ENCODE peak calls at places on chromosomes 7 and 10, in four cellular contexts. B, F, J and X are unnamed samples.

GRCh38 chr7:6622129-6622710 is 6.8 kb downstream of the ZNF853 start:
- DNase-seq in B (no peak), J (no peak), F (no peak), X (no peak)

GRCh38 chr7:28695300-28696261 is 262.5 kb downstream of the TRIL start:
- DNase-seq in B (no peak), J (no peak), F (no peak), X (no peak)

GRCh38 chr7:85897967-85898366 is 711.1 kb upstream of the SEMA3D start:
- DNase-seq in J (no peak), B (no peak), F (no peak), X (no peak)

GRCh38 chr7:121473645-121474300 is 77.7 kb upstream of the FAM3C start:
- DNase-seq in J (no peak), F (no peak), B (no peak), X (no peak)

GRCh38 chr7:34011711-34012110 is 106.4 kb downstream of the BMPER start:
- DNase-seq in B (peak; percentile 76), J (no peak), F (no peak), X (no peak)

GRCh38 chr10:101995451-101996063 is 60.4 kb downstream of the ARMH3 start:
- DNase-seq in J (no peak), F (no peak), B (peak; percentile 24), X (no peak)

GRCh38 chr7:138564365-138564764 is 104.3 kb downstream of the TRIM24 start:
- DNase-seq in J (no peak), F (no peak), B (no peak), X (no peak)

GRCh38 chr10:45513586-45513985 is 139.6 kb downstream of the ALOX5 start:
- DNase-seq in B (no peak), J (no peak), F (no peak), X (no peak)

GRCh38 chr10:62554632-62555199 is 180.5 kb downstream of the ZNF365 start:
- DNase-seq in F (no peak), J (no peak), B (peak; percentile 86), X (peak; percentile 50)

GRCh38 chr10:36236341-36236740 is 594.2 kb upstream of the FZD8 start:
- DNase-seq in B (no peak), J (no peak), F (no peak), X (no peak)

GRCh38 chr10:2572611-2573010 is 494.7 kb upstream of the PFKP start:
- DNase-seq in J (no peak), F (no peak), B (no peak), X (no peak)

GRCh38 chr7:83837683-83838082 is 188.7 kb upstream of the SEMA3E start:
- DNase-seq in F (no peak), J (no peak), B (no peak), X (no peak)

GRCh38 chr10:108782411-108782810 is 1140.9 kb downstream of the XPNPEP1 start:
- DNase-seq in F (no peak), J (no peak), B (peak; percentile 28), X (no peak)

GRCh38 chr7:91235211-91235832 is 28.9 kb upstream of the FZD1 start:
- DNase-seq in F (no peak), J (no peak), B (no peak), X (no peak)

GRCh38 chr7:91383186-91383585 is 119.0 kb downstream of the FZD1 start:
- DNase-seq in J (peak; percentile 86), F (no peak), B (peak; percentile 21), X (no peak)

GRCh38 chr7:105046414-105046813 is 32.4 kb downstream of the KMT2E start:
- DNase-seq in B (peak; percentile 72), J (peak; percentile 27), F (no peak), X (no peak)

GRCh38 chr7:96920713-96921112 is 84.6 kb upstream of the DLX6 start:
- DNase-seq in B (no peak), J (no peak), F (no peak), X (no peak)

GRCh38 chr10:59606551-59606961 is 103.1 kb downstream of the SLC16A9 start:
- DNase-seq in B (peak; percentile 48), F (no peak), J (no peak), X (no peak)

GRCh38 chr7:137360087-137360679 is 16.6 kb upstream of the PTN start:
- DNase-seq in J (no peak), B (no peak), F (no peak), X (no peak)

GRCh38 chr10:119341236-119342016 is 134.1 kb downstream of the GRK5 start:
- DNase-seq in J (no peak), B (peak; percentile 50), F (peak; percentile 54), X (no peak)

GRCh38 chr7:29915481-29916215 is 74.0 kb downstream of the SCRN1 start:
- DNase-seq in J (no peak), B (peak; percentile 21), F (no peak), X (no peak)

GRCh38 chr10:92242910-92243671 is 47.8 kb downstream of the CPEB3 start:
- DNase-seq in J (peak; percentile 34), B (peak; percentile 46), F (peak; percentile 87), X (peak; percentile 62)

GRCh38 chr7:16951483-16952080 is 69.8 kb upstream of the AGR3 start:
- DNase-seq in J (no peak), F (no peak), B (no peak), X (no peak)

GRCh38 chr10:67812007-67812406 is 26.0 kb downstream of the DNAJC12 start:
- DNase-seq in F (no peak), J (no peak), B (no peak), X (no peak)

GRCh38 chr10:9992656-9993055 is 1025.0 kb upstream of the CELF2 start:
- DNase-seq in B (no peak), J (no peak), F (no peak), X (no peak)

GRCh38 chr10:28180654-28181053 is 122.2 kb downstream of the MPP7 start:
- DNase-seq in J (no peak), F (no peak), B (no peak), X (no peak)

DNA sequence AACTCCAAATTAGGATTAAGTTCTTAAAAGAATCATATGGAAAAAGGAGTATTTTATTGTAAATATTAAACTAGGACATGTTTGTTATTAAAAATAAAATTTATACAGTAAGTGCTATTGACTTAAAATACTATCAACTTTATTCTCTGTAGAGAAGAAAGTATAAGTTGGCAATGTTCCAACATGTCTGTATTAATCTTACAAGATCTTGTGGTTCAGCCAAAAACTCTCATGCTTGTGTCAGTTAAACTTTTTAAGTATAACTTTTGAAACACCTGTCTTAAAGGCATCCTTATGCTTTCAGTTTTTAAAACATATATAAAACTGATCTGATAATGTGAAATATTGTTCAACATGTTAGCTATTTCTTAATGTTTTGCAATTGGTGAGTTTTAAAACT is 160.7 kb downstream of the ZEB1 start:
- DNase-seq in J (no peak), B (no peak), F (no peak), X (no peak)
- TF ChIP-seq CTCF in J (no peak), B (no peak), F (no peak), X (no peak)

GRCh38 chr10:72890086-72890485 is 3.5 kb upstream of the OIT3 start:
- DNase-seq in J (no peak), B (no peak), F (no peak), X (no peak)
- TF ChIP-seq CTCF in J (no peak), B (no peak), F (no peak), X (no peak)

DNA sequence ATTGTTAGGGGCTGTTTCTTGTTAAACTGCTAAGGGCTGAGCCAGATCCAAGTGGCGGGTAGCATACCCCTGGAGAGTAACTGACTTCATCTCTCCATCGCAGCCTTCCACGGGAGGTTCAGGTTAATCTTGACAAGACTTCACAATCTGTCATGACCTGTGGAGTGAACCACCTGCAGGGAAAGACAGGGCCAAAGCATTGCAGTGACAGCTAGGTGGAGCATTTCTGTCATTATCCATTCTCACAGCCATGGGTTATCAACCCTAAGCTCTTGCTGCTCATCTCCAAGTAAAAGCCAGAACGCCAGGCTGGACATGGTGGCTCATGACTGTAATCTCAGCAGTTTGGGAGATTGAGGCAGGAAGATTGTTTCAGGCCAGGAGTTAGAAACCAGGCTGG is 17.2 kb downstream of the ABCC2 start:
- DNase-seq in F (no peak), B (no peak), J (no peak), X (peak; percentile 33)
- TF ChIP-seq CTCF in F (no peak), B (no peak), J (no peak), X (peak; percentile 52)

GRCh38 chr7:2201128-2201527 is 31.6 kb downstream of the MAD1L1 start:
- DNase-seq in B (no peak), J (no peak), F (peak; percentile 40), X (no peak)

GRCh38 chr7:2200584-2200980 is 32.2 kb downstream of the MAD1L1 start:
- DNase-seq in B (no peak), F (peak; percentile 62), J (no peak), X (no peak)

GRCh38 chr7:2202361-2202761 is 30.4 kb downstream of the MAD1L1 start:
- DNase-seq in F (no peak), J (no peak), B (no peak), X (no peak)

GRCh38 chr7:2202901-2203550 is 29.7 kb downstream of the MAD1L1 start:
- DNase-seq in B (no peak), F (peak; percentile 61), J (no peak), X (no peak)

DNA sequence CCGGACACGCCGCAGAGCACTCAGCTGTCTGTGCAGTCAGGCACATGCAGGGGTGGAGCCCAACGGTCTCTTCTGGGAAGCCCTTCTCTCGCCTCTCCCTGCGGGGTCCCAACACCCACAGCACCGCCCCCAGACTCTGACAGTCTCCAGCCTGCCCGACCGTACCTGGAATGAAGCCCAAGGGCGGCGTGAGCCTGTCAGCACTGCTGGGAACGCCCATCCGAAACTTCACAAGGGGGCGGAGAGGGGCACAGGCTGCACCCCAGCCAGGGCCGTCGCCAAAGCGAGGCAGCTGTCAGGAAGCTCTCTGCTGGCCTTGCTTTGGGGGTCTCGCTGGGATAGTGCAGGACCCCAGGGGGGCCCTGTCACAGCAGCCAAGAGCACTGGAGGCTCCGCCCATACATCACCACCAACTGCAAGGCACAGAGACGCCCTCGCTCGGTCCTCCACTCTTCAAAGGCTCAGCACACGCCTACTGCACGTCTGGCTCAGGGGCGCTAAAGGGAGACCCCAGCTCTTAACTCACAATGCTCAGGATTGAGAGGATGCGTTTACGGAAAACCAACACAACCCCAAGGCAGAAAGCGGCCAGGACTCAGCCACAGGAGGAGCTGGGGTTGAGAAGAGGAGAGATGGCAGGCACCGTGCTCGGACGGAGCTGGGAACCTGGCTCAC is 30.9 kb downstream of the MAD1L1 start:
- DNase-seq in J (no peak), B (no peak), F (peak; percentile 69), X (no peak)
- TF ChIP-seq CTCF in J (no peak), B (no peak), F (no peak), X (no peak)

GRCh38 chr7:150753826-150754603 is 16.8 kb downstream of the GIMAP5 start:
- DNase-seq in F (no peak), B (no peak), J (no peak), X (peak; percentile 26)
- TF ChIP-seq CTCF in F (peak; percentile 29), B (peak; percentile 24), J (no peak), X (peak; percentile 63)

DNA sequence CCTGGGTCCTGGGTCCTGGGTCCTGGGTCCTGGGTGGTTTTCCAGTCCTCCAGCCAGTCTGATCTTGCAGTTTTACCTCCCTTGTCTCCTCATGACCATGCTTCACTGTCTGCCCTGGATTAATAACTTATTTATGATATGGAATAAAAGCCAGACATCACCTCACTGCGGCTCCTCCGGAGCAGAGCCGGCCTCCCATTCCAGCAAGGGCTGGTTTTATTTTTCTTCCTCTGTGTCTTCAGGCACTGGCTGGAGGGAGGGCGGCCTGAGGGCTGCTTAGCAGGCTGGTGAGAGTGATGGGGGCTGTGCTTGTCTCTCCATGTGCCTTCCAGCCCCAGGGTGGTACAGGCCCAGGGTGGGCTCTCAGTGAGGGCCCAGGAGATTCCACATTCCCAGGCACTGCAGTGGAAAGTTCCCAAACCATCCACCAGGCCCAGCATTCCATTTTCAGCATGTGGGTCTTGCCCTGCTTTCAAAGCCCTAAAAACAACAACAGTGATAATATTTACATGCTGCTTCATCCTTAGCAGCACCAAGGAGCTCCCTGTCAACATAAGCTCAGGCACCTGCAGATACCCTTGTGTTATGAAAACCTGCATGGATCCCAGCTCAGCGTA is 12.6 kb downstream of the ADAMTS14 start:
- DNase-seq in F (no peak), J (no peak), B (no peak), X (no peak)
- TF ChIP-seq CTCF in F (no peak), J (peak; percentile 11), B (no peak), X (no peak)